ENCODE peak calls at places on chromosomes 7 and 10, in ten cellular contexts. D is GM13976, P is T-helper 9 cell, V is GOT3, M is endothelial cell, S is choroid plexus epithelial cell, W is astrocyte, G is GF-D8, X is right cardiac atrium, N is left cardiac atrium. Z is an unnamed sample.

GRCh38 chr10:84221916-84222315 is 3.4 kb downstream of the LRIT2 start:
- DNase-seq in D (no peak), P (no peak), V (no peak), M (no peak), S (no peak), W (no peak), G (no peak), X (no peak), N (no peak), Z (no peak)

GRCh38 chr10:30447125-30447799 is 13.3 kb downstream of the MAP3K8 start:
- DNase-seq in D (no peak), P (no peak), V (no peak), M (no peak), S (peak), W (peak), G (no peak), X (no peak), N (no peak), Z (no peak)

GRCh38 chr7:36747969-36748574 is 23.8 kb upstream of the AOAH start:
- DNase-seq in D (no peak), P (no peak), V (no peak), M (no peak), S (peak), W (no peak), G (no peak), X (no peak), N (no peak), Z (no peak)

GRCh38 chr7:78037603-78038002 is 239.0 kb downstream of the PHTF2 start:
- DNase-seq in D (no peak), P (no peak), V (no peak), M (no peak), S (peak), W (no peak), G (no peak), X (no peak), N (no peak), Z (no peak)

GRCh38 chr7:122457325-122457724 is 152.8 kb upstream of the FEZF1 start:
- DNase-seq in D (no peak), P (no peak), V (no peak), M (no peak), S (no peak), W (no peak), G (no peak), X (no peak), N (no peak), Z (no peak)

GRCh38 chr7:106604303-106604918 is 56.5 kb downstream of the CCDC71L start:
- DNase-seq in D (no peak), P (peak), V (no peak), M (no peak), S (no peak), W (no peak), G (no peak), X (no peak), N (no peak), Z (no peak)

GRCh38 chr10:99654791-99655190 is 4.5 kb upstream of the ENTPD7 start:
- DNase-seq in D (no peak), P (no peak), V (no peak), M (no peak), S (no peak), W (no peak), G (no peak), X (no peak), N (no peak), Z (no peak)

GRCh38 chr10:77237120-77237519 is 400.5 kb downstream of the KCNMA1 start:
- DNase-seq in D (no peak), P (no peak), V (no peak), M (no peak), S (no peak), W (no peak), G (no peak), X (no peak), N (no peak), Z (no peak)

GRCh38 chr7:33762153-33762902 is 143.0 kb upstream of the BMPER start:
- DNase-seq in D (no peak), P (no peak), V (no peak), M (no peak), S (no peak), W (no peak), G (no peak), X (no peak), N (no peak), Z (no peak)

GRCh38 chr7:101754432-101755159 is 62.8 kb upstream of the CUX1 start:
- DNase-seq in D (no peak), P (no peak), V (no peak), M (no peak), S (peak), W (peak), G (no peak), X (no peak), N (no peak), Z (no peak)

GRCh38 chr7:151795168-151795754 is 81.7 kb downstream of the PRKAG2 start:
- DNase-seq in D (peak), P (peak), V (no peak), M (no peak), S (no peak), W (no peak), G (no peak), X (peak), N (no peak), Z (no peak)

GRCh38 chr7:22667562-22668239 is 59.3 kb upstream of the IL6 start:
- DNase-seq in D (no peak), P (no peak), V (no peak), M (no peak), S (peak), W (peak), G (no peak), X (no peak), N (no peak), Z (no peak)

GRCh38 chr7:98294798-98295382 is 13.4 kb downstream of the BRI3 start:
- DNase-seq in D (peak), P (no peak), V (no peak), M (peak), S (peak), W (no peak), G (no peak), X (peak), N (peak), Z (no peak)

GRCh38 chr7:107953265-107953923 is 49.6 kb downstream of the LAMB1 start:
- DNase-seq in D (no peak), P (no peak), V (no peak), M (no peak), S (no peak), W (no peak), G (no peak), X (no peak), N (no peak), Z (no peak)

GRCh38 chr7:66860767-66861166 is 60.3 kb upstream of the TMEM248 start:
- DNase-seq in D (no peak), P (no peak), V (no peak), M (no peak), S (no peak), W (no peak), G (no peak), X (no peak), N (no peak), Z (no peak)

GRCh38 chr7:19051767-19052375 is 65.6 kb downstream of the TWIST1 start:
- DNase-seq in D (peak), P (peak), V (no peak), M (peak), S (peak), W (no peak), G (no peak), X (no peak), N (no peak), Z (no peak)

GRCh38 chr10:124168581-124168980 is 75.2 kb upstream of the CHST15 start:
- DNase-seq in D (no peak), P (no peak), V (no peak), M (no peak), S (no peak), W (no peak), G (no peak), X (no peak), N (no peak), Z (no peak)

GRCh38 chr10:11823122-11823988 is at the start of gene PROSER2:
- DNase-seq in D (peak), P (no peak), V (no peak), M (peak), S (peak), W (peak), G (no peak), X (peak), N (peak), Z (no peak)

GRCh38 chr10:71878327-71879034 is 27.4 kb upstream of the PSAP start:
- DNase-seq in D (no peak), P (no peak), V (no peak), M (no peak), S (no peak), W (no peak), G (peak), X (no peak), N (no peak), Z (no peak)

GRCh38 chr7:151455690-151456089 is 15.7 kb upstream of the CRYGN start:
- DNase-seq in D (no peak), P (no peak), V (no peak), M (no peak), S (no peak), W (no peak), G (no peak), X (no peak), N (no peak), Z (no peak)

GRCh38 chr10:112949128-112949823 is 771 bp upstream of the TCF7L2 start:
- DNase-seq in D (no peak), P (no peak), V (no peak), M (no peak), S (peak), W (peak), G (no peak), X (no peak), N (no peak), Z (no peak)

GRCh38 chr10:4686644-4686996 is 139.4 kb upstream of the AKR1E2 start:
- DNase-seq in D (peak), P (no peak), V (no peak), M (no peak), S (peak), W (peak), G (no peak), X (no peak), N (no peak), Z (no peak)

GRCh38 chr10:69337312-69338132 is 59.2 kb downstream of the HK1 start:
- DNase-seq in D (no peak), P (no peak), V (no peak), M (no peak), S (peak), W (peak), G (peak), X (no peak), N (peak), Z (peak)

GRCh38 chr10:43233601-43234430 is 33.0 kb downstream of the RASGEF1A start:
- DNase-seq in D (no peak), P (no peak), V (no peak), M (no peak), S (no peak), W (no peak), G (no peak), X (peak), N (peak), Z (no peak)